ENCODE peak calls at places on chromosomes 1 and 21, in five cellular contexts. H is amniotic stem cell; P is stimulated activated naive CD4-positive, alpha-beta T cell; J is AG08395; B is glutamatergic neuron. G is an unnamed sample.

GRCh38 chr21:38811257-38811656 is 5.5 kb downstream of the ETS2 start:
- DNase-seq in H (peak), P (no peak), J (peak), B (no peak), G (no peak)

GRCh38 chr1:15358565-15359133 is 51.0 kb upstream of the EFHD2 start:
- DNase-seq in H (no peak), P (no peak), J (no peak), B (no peak), G (no peak)

GRCh38 chr1:84174051-84174556 is 30.0 kb downstream of the PRKACB start:
- DNase-seq in H (no peak), P (no peak), J (peak), B (no peak), G (no peak)

GRCh38 chr1:210378721-210379120 is 50.0 kb downstream of the HHAT start:
- DNase-seq in H (no peak), P (no peak), J (no peak), B (no peak), G (no peak)

GRCh38 chr1:173506437-173506836 is 29.3 kb downstream of the PRDX6 start:
- DNase-seq in H (no peak), P (no peak), J (no peak), B (no peak), G (no peak)

GRCh38 chr1:34360574-34360973 is 183.9 kb downstream of the C1orf94 start:
- DNase-seq in H (no peak), P (no peak), J (no peak), B (no peak), G (no peak)

GRCh38 chr1:67211589-67212563 is 45.6 kb downstream of the IL23R start:
- DNase-seq in H (no peak), P (peak), J (no peak), B (no peak), G (peak)

GRCh38 chr1:104182251-104182650 is 432.6 kb downstream of the AMY1C start:
- DNase-seq in H (no peak), P (no peak), J (no peak), B (no peak), G (no peak)

GRCh38 chr1:204564835-204565234 is 48.6 kb downstream of the MDM4 start:
- DNase-seq in H (no peak), P (peak), J (no peak), B (no peak), G (no peak)

GRCh38 chr21:42395910-42396625 is at the start of gene TMPRSS3:
- DNase-seq in H (no peak), P (no peak), J (no peak), B (no peak), G (no peak)

GRCh38 chr21:17613242-17613676 is 558 bp upstream of the BTG3 start:
- DNase-seq in H (no peak), P (no peak), J (peak), B (peak), G (no peak)

GRCh38 chr1:111735858-111736544 is 3.2 kb downstream of the INKA2 start:
- DNase-seq in H (no peak), P (no peak), J (no peak), B (peak), G (no peak)

GRCh38 chr1:34002810-34003209 is 138.9 kb downstream of the HMGB4 start:
- DNase-seq in H (no peak), P (no peak), J (no peak), B (no peak), G (no peak)

GRCh38 chr1:32066489-32066873 is 6.3 kb upstream of the TMEM39B start:
- DNase-seq in H (no peak), P (peak), J (peak), B (no peak), G (no peak)

GRCh38 chr1:26772687-26773086 is 15.1 kb upstream of the PIGV start:
- DNase-seq in H (peak), P (no peak), J (peak), B (no peak), G (no peak)

GRCh38 chr1:117576236-117576635 is 29.6 kb upstream of the TENT5C start:
- DNase-seq in H (no peak), P (no peak), J (no peak), B (no peak), G (no peak)

GRCh38 chr1:22749919-22750670 is 39.5 kb downstream of the EPHB2 start:
- DNase-seq in H (peak), P (no peak), J (peak), B (no peak), G (no peak)

GRCh38 chr1:35097224-35097623 is 18.0 kb downstream of the ZMYM1 start:
- DNase-seq in H (no peak), P (no peak), J (peak), B (no peak), G (no peak)

GRCh38 chr1:84406209-84406917 is 8.1 kb downstream of the DNASE2B start:
- DNase-seq in H (no peak), P (no peak), J (peak), B (no peak), G (no peak)

GRCh38 chr21:46157987-46158451 is 2.6 kb upstream of the FTCD start:
- DNase-seq in H (no peak), P (no peak), J (no peak), B (no peak), G (no peak)

GRCh38 chr1:52305417-52306226 is 60.4 kb downstream of the CC2D1B start:
- DNase-seq in H (no peak), P (no peak), J (no peak), B (no peak), G (no peak)

GRCh38 chr1:156344409-156344808 is 6.1 kb downstream of the TSACC start:
- DNase-seq in H (no peak), P (no peak), J (no peak), B (no peak), G (no peak)

GRCh38 chr1:202723708-202724107 is 13.5 kb upstream of the SYT2 start:
- DNase-seq in H (no peak), P (no peak), J (no peak), B (no peak), G (no peak)

GRCh38 chr1:23282967-23283366 is 61.1 kb downstream of the HNRNPR start:
- DNase-seq in H (peak), P (no peak), J (peak), B (no peak), G (no peak)

GRCh38 chr1:212034516-212035122 is 738 bp downstream of the INTS7 start:
- DNase-seq in H (no peak), P (no peak), J (peak), B (no peak), G (no peak)

GRCh38 chr1:93751391-93752250 is 70.0 kb upstream of the BCAR3 start:
- DNase-seq in H (no peak), P (no peak), J (no peak), B (no peak), G (no peak)

GRCh38 chr1:33141216-33141615 is 40.6 kb downstream of the TRIM62 start:
- DNase-seq in H (no peak), P (no peak), J (no peak), B (no peak), G (no peak)

GRCh38 chr21:42193131-42193671 is 25.7 kb upstream of the ABCG1 start:
- DNase-seq in H (no peak), P (peak), J (no peak), B (no peak), G (peak)

GRCh38 chr1:107058245-107059032 is 2.0 kb downstream of the PRMT6 start:
- DNase-seq in H (no peak), P (no peak), J (no peak), B (no peak), G (no peak)

GRCh38 chr1:227925582-227926198 is 22.0 kb downstream of the WNT9A start:
- DNase-seq in H (no peak), P (no peak), J (no peak), B (peak), G (no peak)

GRCh38 chr21:45482899-45483821 is 59.1 kb downstream of the SLC19A1 start:
- DNase-seq in H (no peak), P (peak), J (no peak), B (no peak), G (peak)

GRCh38 chr1:87292684-87293493 is 35.8 kb upstream of the LMO4 start:
- DNase-seq in H (peak), P (peak), J (peak), B (peak), G (peak)

GRCh38 chr1:200075938-200076546 is 48.5 kb downstream of the NR5A2 start:
- DNase-seq in H (peak), P (no peak), J (peak), B (no peak), G (no peak)